ENCODE peak calls at places on chromosomes 12 and 14, in four cellular contexts. L is right lobe of liver, R is psoas muscle, V is AG04450. Q is an unnamed sample.
A peak's percentile ranks its signal among the peaks of the same experiment; 100 is the strongest.

GRCh38 chr12:80272516-80272915 is 171.5 kb upstream of the PTPRQ start:
- DNase-seq in L (no peak), R (no peak), V (no peak), Q (no peak)

GRCh38 chr14:99037777-99038176 is 234.2 kb downstream of the BCL11B start:
- DNase-seq in L (no peak), R (no peak), V (no peak), Q (no peak)

GRCh38 chr12:91813701-91814100 is 331.9 kb downstream of the BTG1 start:
- DNase-seq in L (no peak), R (no peak), V (no peak), Q (no peak)

GRCh38 chr14:69088523-69089445 is 64.1 kb downstream of the DCAF5 start:
- DNase-seq in L (no peak), R (no peak), V (no peak), Q (no peak)

GRCh38 chr12:2390133-2390532 is 337.3 kb downstream of the CACNA1C start:
- DNase-seq in L (no peak), R (no peak), V (no peak), Q (no peak)

GRCh38 chr14:90970167-90970600 is 90.3 kb downstream of the RPS6KA5 start:
- DNase-seq in L (no peak), R (no peak), V (no peak), Q (no peak)

GRCh38 chr12:5335059-5335458 is 96.8 kb upstream of the NTF3 start:
- DNase-seq in L (no peak), R (no peak), V (no peak), Q (no peak)

GRCh38 chr14:34243401-34243800 is 218.6 kb downstream of the SPTSSA start:
- DNase-seq in L (no peak), R (no peak), V (no peak), Q (no peak)

GRCh38 chr12:128138125-128138524 is 128.8 kb upstream of the TMEM132C start:
- DNase-seq in L (no peak), R (no peak), V (no peak), Q (no peak)

GRCh38 chr14:78835052-78835451 is 664.9 kb downstream of the NRXN3 start:
- DNase-seq in L (no peak), R (no peak), V (no peak), Q (no peak)

GRCh38 chr12:33994857-33995808 is 27.2 kb upstream of the ALG10 start:
- DNase-seq in L (no peak), R (no peak), V (no peak), Q (no peak)

GRCh38 chr12:45336762-45337596 is 121.1 kb downstream of the ANO6 start:
- DNase-seq in L (no peak), R (no peak), V (peak; percentile 89), Q (no peak)

GRCh38 chr12:56900583-56900982 is 33.6 kb downstream of the SDR9C7 start:
- DNase-seq in L (no peak), R (no peak), V (no peak), Q (no peak)

GRCh38 chr12:27580561-27581330 is 56.7 kb downstream of the PPFIBP1 start:
- DNase-seq in L (no peak), R (no peak), V (no peak), Q (no peak)

GRCh38 chr12:70853326-70853725 is 67.2 kb downstream of the PTPRR start:
- DNase-seq in L (no peak), R (no peak), V (peak; percentile 3), Q (no peak)

GRCh38 chr12:130073721-130074120 is 88.5 kb upstream of the FZD10 start:
- DNase-seq in L (no peak), R (no peak), V (no peak), Q (no peak)

GRCh38 chr14:76133103-76133502 is 18.6 kb upstream of the GPATCH2L start:
- DNase-seq in L (no peak), R (no peak), V (no peak), Q (no peak)

GRCh38 chr12:111753144-111753881 is 13.4 kb upstream of the ALDH2 start:
- DNase-seq in L (peak; percentile 70), R (peak; percentile 83), V (peak; percentile 39), Q (peak; percentile 83)

GRCh38 chr12:73863541-73863940 is 674.1 kb upstream of the ATXN7L3B start:
- DNase-seq in L (no peak), R (no peak), V (no peak), Q (no peak)

GRCh38 chr12:132561784-132562156 is 48.6 kb downstream of the LRCOL1 start:
- DNase-seq in L (no peak), R (no peak), V (no peak), Q (no peak)

GRCh38 chr14:36176524-36176923 is at the start of gene PTCSC3:
- DNase-seq in L (no peak), R (no peak), V (no peak), Q (no peak)

GRCh38 chr14:106610691-106611090 is 1084.3 kb downstream of the TMEM121 start:
- DNase-seq in L (no peak), R (no peak), V (no peak), Q (no peak)

GRCh38 chr14:81313200-81313599 is 86.9 kb downstream of the STON2 start:
- DNase-seq in L (no peak), R (no peak), V (no peak), Q (no peak)

GRCh38 chr14:87794566-87794965 is 198.4 kb downstream of the GALC start:
- DNase-seq in L (no peak), R (no peak), V (no peak), Q (no peak)

GRCh38 chr12:85076688-85077430 is 40.7 kb downstream of the LRRIQ1 start:
- DNase-seq in L (no peak), R (no peak), V (peak; percentile 81), Q (no peak)

GRCh38 chr12:103858953-103859601 is 18.0 kb upstream of the NT5DC3 start:
- DNase-seq in L (no peak), R (peak; percentile 84), V (peak; percentile 93), Q (peak; percentile 78)
- H3K27ac ChIP-seq in L (no peak overlapping the region), R (peak overlapping the region; percentile 66), V (peak overlapping the region; percentile 94), Q (no peak overlapping the region)

GRCh38 chr12:6768385-6769002 is 2.3 kb downstream of the PTMS start:
- DNase-seq in L (no peak), R (no peak), V (no peak), Q (no peak)

GRCh38 chr12:6770600-6770999 is 1.7 kb upstream of the LAG3 start:
- DNase-seq in L (no peak), R (no peak), V (no peak), Q (no peak)

GRCh38 chr12:6769003-6769389 is 2.8 kb downstream of the PTMS start:
- DNase-seq in L (peak; percentile 61), R (no peak), V (no peak), Q (no peak)

GRCh38 chr12:6770094-6770493 is 2.2 kb upstream of the LAG3 start:
- DNase-seq in L (no peak), R (no peak), V (no peak), Q (no peak)

GRCh38 chr12:6769681-6770080 is 2.6 kb upstream of the LAG3 start:
- DNase-seq in L (no peak), R (no peak), V (no peak), Q (no peak)
- H3K27ac ChIP-seq in L (no peak overlapping the region), R (no peak overlapping the region), V (no peak overlapping the region), Q (no peak overlapping the region)

GRCh38 chr14:30692669-30693068 is 70.5 kb downstream of the SCFD1 start:
- DNase-seq in L (no peak), R (no peak), V (no peak), Q (no peak)
- H3K27ac ChIP-seq in L (no peak overlapping the region), R (no peak overlapping the region), V (no peak overlapping the region), Q (no peak overlapping the region)

DNA sequence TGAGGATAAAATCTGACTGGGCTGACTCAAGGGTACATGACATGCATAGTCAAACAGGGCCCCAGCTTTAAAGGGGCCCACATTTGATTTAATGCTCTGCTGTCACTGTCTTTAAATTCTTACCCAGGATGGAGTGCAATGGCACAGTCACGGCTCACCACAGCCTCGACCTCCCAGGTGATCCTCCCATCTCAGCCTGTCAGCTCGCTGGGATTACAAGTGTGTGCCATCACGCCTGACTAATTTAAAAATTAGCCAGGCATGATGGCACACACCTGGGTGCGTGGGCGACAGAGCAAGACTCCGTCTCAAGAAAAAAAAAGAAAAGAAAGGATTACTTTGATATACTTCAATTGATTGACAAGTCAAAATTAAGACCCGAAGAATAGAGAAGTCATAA is 9.2 kb upstream of the PLBD1 start:
- DNase-seq in L (no peak), R (no peak), V (no peak), Q (no peak)
- H3K27ac ChIP-seq in L (no peak overlapping the region), R (no peak overlapping the region), V (no peak overlapping the region), Q (no peak overlapping the region)

DNA sequence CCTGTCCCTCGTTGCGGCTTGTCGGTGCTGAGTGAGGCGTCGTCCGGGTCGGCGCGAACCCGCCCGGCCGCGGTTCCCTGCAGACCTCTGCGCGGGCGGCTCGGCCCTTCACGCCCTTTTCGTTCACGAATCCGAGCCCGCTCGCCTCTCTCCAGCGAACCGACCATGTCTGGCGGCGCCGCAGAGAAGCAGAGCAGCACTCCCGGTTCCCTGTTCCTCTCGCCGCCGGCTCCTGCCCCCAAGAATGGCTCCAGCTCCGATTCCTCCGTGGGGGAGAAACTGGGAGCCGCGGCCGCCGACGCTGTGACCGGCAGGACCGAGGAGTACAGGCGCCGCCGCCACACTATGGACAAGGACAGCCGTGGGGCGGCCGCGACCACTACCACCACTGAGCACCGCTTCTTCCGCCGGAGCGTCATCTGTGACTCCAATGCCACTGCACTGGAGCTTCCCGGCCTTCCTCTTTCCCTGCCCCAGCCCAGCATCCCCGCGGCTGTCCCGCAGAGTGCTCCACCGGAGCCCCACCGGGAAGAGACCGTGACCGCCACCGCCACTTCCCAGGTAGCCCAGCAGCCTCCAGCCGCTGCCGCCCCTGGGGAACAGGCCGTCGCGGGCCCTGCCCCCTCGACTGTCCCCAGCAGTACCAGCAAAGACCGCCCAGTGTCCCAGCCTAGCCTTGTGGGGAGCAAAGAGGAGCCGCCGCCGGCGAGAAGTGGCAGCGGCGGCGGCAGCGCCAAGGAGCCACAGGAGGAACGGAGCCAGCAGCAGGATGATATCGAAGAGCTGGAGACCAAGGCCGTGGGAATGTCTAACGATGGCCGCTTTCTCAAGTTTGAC is 1.2 kb downstream of the WNK1 start:
- DNase-seq in L (peak; percentile 65), R (peak; percentile 83), V (no peak), Q (peak; percentile 88)
- H3K27ac ChIP-seq in L (peak overlapping the region; percentile 97), R (peak overlapping the region; percentile 95), V (no peak overlapping the region), Q (peak overlapping the region; percentile 86)

GRCh38 chr12:52514471-52515318 is 5.5 kb downstream of the KRT5 start:
- DNase-seq in L (no peak), R (no peak), V (no peak), Q (peak; percentile 70)
- H3K27ac ChIP-seq in L (no peak overlapping the region), R (no peak overlapping the region), V (no peak overlapping the region), Q (no peak overlapping the region)

Q was measured in kidney.